ENCODE peak calls at places on chromosomes 13 and 19, in ten cellular contexts. One of them, this sample, is unnamed.

GRCh38 chr19:584240-585001 is 5.3 kb upstream of the HCN2 start:
- DNase-seq in SJCRH30: peak; percentile 60
- DNase-seq in ascending aorta: no peak
- DNase-seq in tibial nerve: no peak
- DNase-seq in HCT116: no peak
- DNase-seq in Peyer's patch: peak; percentile 69
- DNase-seq in cardiac muscle cell: peak; percentile 79
- DNase-seq in MM.1S: peak; percentile 45
- DNase-seq in left ventricle myocardium inferior: peak; percentile 56
- DNase-seq in psoas muscle: peak; percentile 57
- DNase-seq in this sample: no peak

GRCh38 chr13:33721719-33722118 is 96.2 kb upstream of the RFC3 start:
- DNase-seq in ascending aorta: no peak
- DNase-seq in cardiac muscle cell: peak; percentile 50
- DNase-seq in MM.1S: no peak
- DNase-seq in SJCRH30: no peak
- DNase-seq in left ventricle myocardium inferior: no peak
- DNase-seq in HCT116: no peak
- DNase-seq in Peyer's patch: no peak
- DNase-seq in tibial nerve: no peak
- DNase-seq in psoas muscle: no peak
- DNase-seq in this sample: no peak

GRCh38 chr13:64397699-64398098 is 2832.4 kb downstream of the PCDH9 start:
- DNase-seq in Peyer's patch: no peak
- DNase-seq in cardiac muscle cell: no peak
- DNase-seq in tibial nerve: no peak
- DNase-seq in SJCRH30: peak; percentile 79
- DNase-seq in MM.1S: no peak
- DNase-seq in HCT116: no peak
- DNase-seq in left ventricle myocardium inferior: no peak
- DNase-seq in ascending aorta: no peak
- DNase-seq in psoas muscle: no peak
- DNase-seq in this sample: no peak

GRCh38 chr19:4524808-4525562 is 6.7 kb upstream of the PLIN4 start:
- DNase-seq in HCT116: peak; percentile 8
- DNase-seq in tibial nerve: peak; percentile 63
- DNase-seq in ascending aorta: no peak
- DNase-seq in Peyer's patch: peak; percentile 72
- DNase-seq in left ventricle myocardium inferior: peak; percentile 58
- DNase-seq in psoas muscle: peak; percentile 69
- DNase-seq in cardiac muscle cell: peak; percentile 53
- DNase-seq in MM.1S: peak; percentile 41
- DNase-seq in SJCRH30: peak; percentile 73
- DNase-seq in this sample: no peak

GRCh38 chr13:39612023-39612637 is 9.1 kb upstream of the LHFPL6 start:
- DNase-seq in ascending aorta: no peak
- DNase-seq in SJCRH30: peak; percentile 72
- DNase-seq in MM.1S: peak; percentile 48
- DNase-seq in HCT116: peak; percentile 46
- DNase-seq in tibial nerve: peak; percentile 99
- DNase-seq in psoas muscle: peak; percentile 23
- DNase-seq in cardiac muscle cell: peak; percentile 87
- DNase-seq in Peyer's patch: no peak
- DNase-seq in left ventricle myocardium inferior: no peak
- DNase-seq in this sample: no peak

GRCh38 chr13:92994056-92994455 is 232.6 kb upstream of the GPC6 start:
- DNase-seq in ascending aorta: no peak
- DNase-seq in psoas muscle: no peak
- DNase-seq in left ventricle myocardium inferior: no peak
- DNase-seq in SJCRH30: no peak
- DNase-seq in tibial nerve: no peak
- DNase-seq in HCT116: no peak
- DNase-seq in cardiac muscle cell: no peak
- DNase-seq in MM.1S: no peak
- DNase-seq in Peyer's patch: no peak
- DNase-seq in this sample: no peak

GRCh38 chr19:29524201-29524911 is 1.4 kb upstream of the VSTM2B start:
- DNase-seq in left ventricle myocardium inferior: peak; percentile 2
- DNase-seq in ascending aorta: no peak
- DNase-seq in HCT116: no peak
- DNase-seq in MM.1S: no peak
- DNase-seq in Peyer's patch: no peak
- DNase-seq in tibial nerve: no peak
- DNase-seq in SJCRH30: no peak
- DNase-seq in psoas muscle: no peak
- DNase-seq in cardiac muscle cell: no peak
- DNase-seq in this sample: no peak

GRCh38 chr13:45807520-45808099 is 43.9 kb downstream of the SIAH3 start:
- DNase-seq in psoas muscle: no peak
- DNase-seq in HCT116: peak; percentile 62
- DNase-seq in ascending aorta: no peak
- DNase-seq in SJCRH30: peak; percentile 33
- DNase-seq in left ventricle myocardium inferior: no peak
- DNase-seq in MM.1S: peak; percentile 35
- DNase-seq in Peyer's patch: no peak
- DNase-seq in tibial nerve: peak; percentile 16
- DNase-seq in cardiac muscle cell: peak; percentile 66
- DNase-seq in this sample: no peak

GRCh38 chr19:47628058-47628771 is 19.3 kb downstream of the BICRA start:
- DNase-seq in tibial nerve: no peak
- DNase-seq in ascending aorta: no peak
- DNase-seq in Peyer's patch: no peak
- DNase-seq in SJCRH30: no peak
- DNase-seq in HCT116: no peak
- DNase-seq in psoas muscle: no peak
- DNase-seq in left ventricle myocardium inferior: no peak
- DNase-seq in cardiac muscle cell: no peak
- DNase-seq in MM.1S: no peak
- DNase-seq in this sample: no peak

GRCh38 chr13:100594731-100595130 is 6.1 kb upstream of the GGACT start:
- DNase-seq in cardiac muscle cell: peak; percentile 42
- DNase-seq in HCT116: no peak
- DNase-seq in MM.1S: no peak
- DNase-seq in left ventricle myocardium inferior: no peak
- DNase-seq in psoas muscle: no peak
- DNase-seq in SJCRH30: no peak
- DNase-seq in ascending aorta: no peak
- DNase-seq in Peyer's patch: no peak
- DNase-seq in tibial nerve: no peak
- DNase-seq in this sample: no peak

GRCh38 chr13:46964789-46965527 is 68.1 kb upstream of the HTR2A start:
- DNase-seq in Peyer's patch: no peak
- DNase-seq in psoas muscle: no peak
- DNase-seq in tibial nerve: no peak
- DNase-seq in HCT116: no peak
- DNase-seq in MM.1S: no peak
- DNase-seq in SJCRH30: no peak
- DNase-seq in cardiac muscle cell: no peak
- DNase-seq in left ventricle myocardium inferior: no peak
- DNase-seq in ascending aorta: no peak
- DNase-seq in this sample: no peak

GRCh38 chr19:42037649-42038048 is 32.4 kb downstream of the GRIK5 start:
- DNase-seq in tibial nerve: no peak
- DNase-seq in HCT116: no peak
- DNase-seq in left ventricle myocardium inferior: no peak
- DNase-seq in cardiac muscle cell: no peak
- DNase-seq in psoas muscle: no peak
- DNase-seq in Peyer's patch: no peak
- DNase-seq in SJCRH30: no peak
- DNase-seq in ascending aorta: no peak
- DNase-seq in MM.1S: no peak
- DNase-seq in this sample: no peak

GRCh38 chr19:16001481-16002312 is 52.9 kb downstream of the OR10H4 start:
- DNase-seq in ascending aorta: no peak
- DNase-seq in tibial nerve: peak; percentile 16
- DNase-seq in psoas muscle: no peak
- DNase-seq in cardiac muscle cell: no peak
- DNase-seq in SJCRH30: no peak
- DNase-seq in Peyer's patch: peak; percentile 48
- DNase-seq in HCT116: no peak
- DNase-seq in left ventricle myocardium inferior: no peak
- DNase-seq in MM.1S: peak; percentile 26
- DNase-seq in this sample: no peak
- H3K27ac ChIP-seq in ascending aorta: peak overlapping the region; percentile 56
- H3K27ac ChIP-seq in tibial nerve: no peak overlapping the region
- H3K27ac ChIP-seq in psoas muscle: no peak overlapping the region
- H3K27ac ChIP-seq in cardiac muscle cell: no peak overlapping the region
- H3K27ac ChIP-seq in SJCRH30: no peak overlapping the region
- H3K27ac ChIP-seq in Peyer's patch: no peak overlapping the region
- H3K27ac ChIP-seq in HCT116: no peak overlapping the region
- H3K27ac ChIP-seq in left ventricle myocardium inferior: peak overlapping the region; percentile 6
- H3K27ac ChIP-seq in MM.1S: no peak overlapping the region
- H3K27ac ChIP-seq in this sample: peak overlapping the region; percentile 15

GRCh38 chr13:67230243-67230773 is at the start of gene PCDH9:
- DNase-seq in HCT116: no peak
- DNase-seq in tibial nerve: peak; percentile 96
- DNase-seq in SJCRH30: peak; percentile 95
- DNase-seq in left ventricle myocardium inferior: peak; percentile 96
- DNase-seq in MM.1S: peak; percentile 88
- DNase-seq in cardiac muscle cell: peak; percentile 96
- DNase-seq in psoas muscle: peak; percentile 95
- DNase-seq in Peyer's patch: peak; percentile 83
- DNase-seq in ascending aorta: peak; percentile 92
- DNase-seq in this sample: peak; percentile 20

GRCh38 chr13:67230774-67231480 is 791 bp upstream of the PCDH9 start:
- DNase-seq in MM.1S: peak; percentile 27
- DNase-seq in ascending aorta: no peak
- DNase-seq in Peyer's patch: peak; percentile 59
- DNase-seq in cardiac muscle cell: peak; percentile 88
- DNase-seq in HCT116: no peak
- DNase-seq in left ventricle myocardium inferior: peak; percentile 51
- DNase-seq in SJCRH30: peak; percentile 79
- DNase-seq in psoas muscle: peak; percentile 64
- DNase-seq in tibial nerve: peak; percentile 32
- DNase-seq in this sample: no peak

GRCh38 chr13:67229438-67230242 is 496 bp downstream of the PCDH9 start:
- DNase-seq in HCT116: no peak
- DNase-seq in Peyer's patch: no peak
- DNase-seq in cardiac muscle cell: peak; percentile 5
- DNase-seq in tibial nerve: peak; percentile 5
- DNase-seq in psoas muscle: no peak
- DNase-seq in SJCRH30: peak; percentile 21
- DNase-seq in ascending aorta: no peak
- DNase-seq in MM.1S: peak; percentile 27
- DNase-seq in left ventricle myocardium inferior: no peak
- DNase-seq in this sample: no peak

GRCh38 chr13:67232384-67232783 is 2.2 kb upstream of the PCDH9 start:
- DNase-seq in tibial nerve: no peak
- DNase-seq in cardiac muscle cell: no peak
- DNase-seq in HCT116: no peak
- DNase-seq in Peyer's patch: no peak
- DNase-seq in left ventricle myocardium inferior: no peak
- DNase-seq in MM.1S: no peak
- DNase-seq in SJCRH30: no peak
- DNase-seq in ascending aorta: no peak
- DNase-seq in psoas muscle: no peak
- DNase-seq in this sample: no peak

DNA sequence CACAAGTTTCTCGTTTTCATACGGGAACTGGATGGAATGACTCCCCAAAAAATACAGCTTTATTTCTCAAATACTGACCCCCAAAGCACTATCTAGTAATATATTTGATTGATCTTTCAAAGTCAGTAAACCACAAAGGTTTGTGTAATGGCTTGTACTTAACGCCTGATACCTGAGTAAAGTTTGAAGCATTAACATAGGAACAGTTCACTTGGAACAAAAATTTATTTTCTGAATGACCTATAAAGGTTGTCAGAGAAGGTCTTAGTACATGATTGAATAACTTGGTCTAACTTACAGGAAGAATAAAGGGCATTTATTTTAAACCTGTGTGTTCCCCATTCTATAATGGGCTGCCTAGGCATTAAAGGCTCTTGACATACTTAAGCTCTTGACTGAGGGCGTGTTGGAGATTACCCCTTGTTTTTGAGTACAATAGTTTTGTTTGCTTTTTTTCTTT is 1.4 kb upstream of the PCDH9 start:
- DNase-seq in cardiac muscle cell: peak; percentile 20
- DNase-seq in MM.1S: no peak
- DNase-seq in HCT116: no peak
- DNase-seq in tibial nerve: no peak
- DNase-seq in psoas muscle: no peak
- DNase-seq in Peyer's patch: no peak
- DNase-seq in ascending aorta: no peak
- DNase-seq in left ventricle myocardium inferior: no peak
- DNase-seq in SJCRH30: no peak
- DNase-seq in this sample: no peak
- H3K27ac ChIP-seq in cardiac muscle cell: peak overlapping the region; percentile 74
- H3K27ac ChIP-seq in MM.1S: no peak overlapping the region
- H3K27ac ChIP-seq in HCT116: no peak overlapping the region
- H3K27ac ChIP-seq in tibial nerve: peak overlapping the region; percentile 88
- H3K27ac ChIP-seq in psoas muscle: peak overlapping the region; percentile 84
- H3K27ac ChIP-seq in Peyer's patch: peak overlapping the region; percentile 73
- H3K27ac ChIP-seq in ascending aorta: peak overlapping the region; percentile 90
- H3K27ac ChIP-seq in left ventricle myocardium inferior: peak overlapping the region; percentile 99
- H3K27ac ChIP-seq in SJCRH30: peak overlapping the region; percentile 82
- H3K27ac ChIP-seq in this sample: peak overlapping the region; percentile 58

DNA sequence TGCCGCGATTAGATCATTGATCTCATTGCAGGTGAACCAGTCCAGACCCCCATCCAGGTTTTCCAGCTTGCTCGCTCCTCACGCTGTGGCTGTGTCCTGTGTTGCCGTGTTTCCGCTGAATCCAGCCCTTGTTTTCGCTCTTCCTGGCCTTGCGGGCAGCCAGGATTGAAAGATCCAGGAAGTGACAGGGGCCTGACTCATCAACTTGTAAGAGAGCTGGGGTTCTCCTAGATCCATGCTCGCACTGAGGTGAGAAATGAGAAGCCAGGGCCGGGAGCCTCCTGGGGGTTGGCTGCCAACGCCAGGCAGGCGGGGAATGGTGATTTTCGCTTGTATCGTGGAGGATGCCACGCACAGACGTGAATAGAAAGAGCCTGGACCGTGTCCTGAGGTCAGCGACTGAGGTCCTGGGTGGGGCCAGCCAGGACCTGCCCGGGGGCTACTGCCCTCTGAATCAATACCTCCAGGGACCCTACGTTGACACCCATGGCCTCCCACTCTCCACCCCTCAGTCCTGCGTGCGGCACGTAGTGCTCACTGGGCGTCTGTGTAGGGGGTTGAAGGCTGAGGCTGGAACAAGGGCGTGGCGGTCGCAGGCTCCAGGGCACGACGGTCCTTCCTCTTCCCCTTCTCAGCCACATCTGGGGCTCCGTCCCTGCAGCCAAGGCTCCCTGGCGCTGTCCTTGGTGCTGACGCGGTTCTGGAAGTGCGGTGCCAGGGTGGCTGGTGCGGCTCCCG is 7.3 kb upstream of the PTPRH start:
- DNase-seq in psoas muscle: peak; percentile 79
- DNase-seq in Peyer's patch: peak; percentile 89
- DNase-seq in HCT116: peak; percentile 100
- DNase-seq in SJCRH30: peak; percentile 91
- DNase-seq in left ventricle myocardium inferior: peak; percentile 81
- DNase-seq in tibial nerve: peak; percentile 73
- DNase-seq in ascending aorta: peak; percentile 25
- DNase-seq in MM.1S: no peak
- DNase-seq in cardiac muscle cell: peak; percentile 92
- DNase-seq in this sample: no peak
- H3K27ac ChIP-seq in psoas muscle: no peak overlapping the region
- H3K27ac ChIP-seq in Peyer's patch: no peak overlapping the region
- H3K27ac ChIP-seq in HCT116: peak overlapping the region; percentile 87
- H3K27ac ChIP-seq in SJCRH30: peak overlapping the region; percentile 19
- H3K27ac ChIP-seq in left ventricle myocardium inferior: peak overlapping the region; percentile 71
- H3K27ac ChIP-seq in tibial nerve: peak overlapping the region; percentile 11
- H3K27ac ChIP-seq in ascending aorta: peak overlapping the region; percentile 7
- H3K27ac ChIP-seq in MM.1S: no peak overlapping the region
- H3K27ac ChIP-seq in cardiac muscle cell: no peak overlapping the region
- H3K27ac ChIP-seq in this sample: peak overlapping the region; percentile 53

GRCh38 chr13:109157275-109157674 is 527.9 kb downstream of the MYO16 start:
- DNase-seq in psoas muscle: no peak
- DNase-seq in cardiac muscle cell: no peak
- DNase-seq in left ventricle myocardium inferior: no peak
- DNase-seq in Peyer's patch: no peak
- DNase-seq in SJCRH30: no peak
- DNase-seq in ascending aorta: no peak
- DNase-seq in HCT116: no peak
- DNase-seq in MM.1S: no peak
- DNase-seq in tibial nerve: no peak
- DNase-seq in this sample: no peak
- H3K27ac ChIP-seq in psoas muscle: no peak overlapping the region
- H3K27ac ChIP-seq in cardiac muscle cell: no peak overlapping the region
- H3K27ac ChIP-seq in left ventricle myocardium inferior: no peak overlapping the region
- H3K27ac ChIP-seq in Peyer's patch: no peak overlapping the region
- H3K27ac ChIP-seq in SJCRH30: no peak overlapping the region
- H3K27ac ChIP-seq in ascending aorta: peak overlapping the region; percentile 72
- H3K27ac ChIP-seq in HCT116: peak overlapping the region; percentile 56
- H3K27ac ChIP-seq in MM.1S: no peak overlapping the region
- H3K27ac ChIP-seq in tibial nerve: no peak overlapping the region
- H3K27ac ChIP-seq in this sample: peak overlapping the region; percentile 81